ENCODE peak calls at places on chromosomes 4 and X, in eight cellular contexts. I is HCT116; K is IMR-90; S is heart right ventricle; D is A549; G is endodermal cell; E is CD8-positive, alpha-beta T cell; V is dorsolateral prefrontal cortex. R is an unnamed sample.

GRCh38 chrX:108584617-108585211 is 145.1 kb downstream of the COL4A5 start:
- DNase-seq in G (peak; percentile 79), S (no peak), K (no peak), V (no peak), D (peak; percentile 1), I (peak; percentile 4), E (no peak), R (no peak)

GRCh38 chr4:139913995-139914394 is 240.0 kb downstream of the MAML3 start:
- DNase-seq in E (no peak), I (no peak), G (no peak), D (no peak), V (no peak), S (no peak), K (peak; percentile 85), R (no peak)

GRCh38 chr4:181150173-181150572 is 1093.0 kb upstream of the TENM3 start:
- DNase-seq in I (no peak), V (no peak), D (no peak), G (no peak), S (no peak), E (no peak), K (no peak), R (no peak)

GRCh38 chrX:113422323-113422722 is 581.7 kb upstream of the AMOT start:
- DNase-seq in V (no peak), S (no peak), D (no peak), E (no peak), K (no peak), G (no peak), I (no peak), R (no peak)

GRCh38 chr4:86959588-86960500 is 25.0 kb downstream of the AFF1 start:
- DNase-seq in G (peak; percentile 89), D (no peak), K (no peak), I (no peak), E (no peak), S (no peak), V (no peak), R (no peak)

GRCh38 chr4:26321326-26322276 is 787 bp downstream of the RBPJ start:
- DNase-seq in V (peak; percentile 11), E (peak; percentile 8), D (peak; percentile 5), S (no peak), G (peak; percentile 75), I (no peak), K (peak; percentile 41), R (peak; percentile 73)

GRCh38 chr4:188660796-188661195 is 521.6 kb downstream of the TRIML1 start:
- DNase-seq in V (no peak), E (no peak), S (no peak), D (no peak), K (no peak), I (no peak), G (peak; percentile 46), R (no peak)

GRCh38 chr4:57044279-57044678 is 65.6 kb downstream of the POLR2B start:
- DNase-seq in V (no peak), S (no peak), G (no peak), I (no peak), E (no peak), D (no peak), K (peak; percentile 55), R (no peak)

GRCh38 chrX:13798184-13798583 is 18.7 kb downstream of the GPM6B start:
- DNase-seq in I (no peak), V (no peak), E (no peak), D (no peak), S (no peak), K (no peak), G (no peak), R (no peak)

GRCh38 chrX:134236690-134237362 is at the start of gene CCDC160:
- DNase-seq in E (no peak), S (peak; percentile 28), D (peak; percentile 28), I (peak; percentile 2), K (no peak), V (peak; percentile 11), G (peak; percentile 90), R (no peak)

GRCh38 chr4:4480685-4481393 is 61.0 kb downstream of the STX18 start:
- DNase-seq in S (no peak), V (peak; percentile 30), G (no peak), I (no peak), D (no peak), K (peak; percentile 41), E (no peak), R (no peak)

GRCh38 chr4:98485816-98486355 is 172.5 kb downstream of the TSPAN5 start:
- DNase-seq in D (no peak), V (no peak), E (no peak), S (no peak), I (no peak), G (no peak), K (no peak), R (no peak)

GRCh38 chrX:19886888-19887531 is 390 bp downstream of the SH3KBP1 start:
- DNase-seq in K (no peak), I (no peak), S (peak; percentile 16), D (peak; percentile 48), G (peak; percentile 58), V (no peak), E (no peak), R (no peak)
- H3K4me3 ChIP-seq in K (peak overlapping the region; percentile 70), I (peak overlapping the region; percentile 60), S (peak overlapping the region; percentile 63), D (peak overlapping the region; percentile 99), G (peak overlapping the region; percentile 79), V (peak overlapping the region; percentile 69), E (peak overlapping the region; percentile 48), R (peak overlapping the region; percentile 84)

GRCh38 chrX:1398431-1399340 is 6.8 kb upstream of the SLC25A6 start:
- DNase-seq in D (no peak), I (no peak), E (no peak), V (peak; percentile 30), G (no peak), S (no peak), K (peak; percentile 16), R (no peak)
- H3K27ac ChIP-seq in D (no peak overlapping the region), I (no peak overlapping the region), E (no peak overlapping the region), V (no peak overlapping the region), G (no peak overlapping the region), S (no peak overlapping the region), K (no peak overlapping the region), R (no peak overlapping the region)

DNA sequence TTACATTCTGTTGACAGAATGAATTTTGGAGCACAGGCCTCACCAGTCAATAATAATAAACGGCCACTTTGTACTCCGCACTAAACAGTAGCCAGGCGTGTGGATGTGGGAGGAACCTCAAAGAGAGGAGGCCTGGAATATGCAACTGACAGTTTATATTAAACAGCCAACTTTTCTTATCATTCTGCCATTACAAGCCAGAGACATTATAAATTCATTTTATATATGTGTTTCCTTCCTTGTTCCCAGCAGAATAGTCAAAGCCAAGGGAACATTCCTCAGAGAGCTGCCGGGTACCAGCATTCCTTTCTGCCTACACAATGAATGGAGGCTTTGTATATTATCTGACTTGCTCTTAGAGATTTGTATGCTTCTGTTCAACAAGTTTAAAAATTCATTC is 436.5 kb upstream of the FTHL17 start:
- DNase-seq in I (no peak), K (peak; percentile 60), G (no peak), E (no peak), S (no peak), D (no peak), V (no peak), R (no peak)
- TF ChIP-seq CTCF in I (no peak), K (no peak), G (no peak), E (no peak), S (no peak), D (no peak), V (no peak), R (no peak)

DNA sequence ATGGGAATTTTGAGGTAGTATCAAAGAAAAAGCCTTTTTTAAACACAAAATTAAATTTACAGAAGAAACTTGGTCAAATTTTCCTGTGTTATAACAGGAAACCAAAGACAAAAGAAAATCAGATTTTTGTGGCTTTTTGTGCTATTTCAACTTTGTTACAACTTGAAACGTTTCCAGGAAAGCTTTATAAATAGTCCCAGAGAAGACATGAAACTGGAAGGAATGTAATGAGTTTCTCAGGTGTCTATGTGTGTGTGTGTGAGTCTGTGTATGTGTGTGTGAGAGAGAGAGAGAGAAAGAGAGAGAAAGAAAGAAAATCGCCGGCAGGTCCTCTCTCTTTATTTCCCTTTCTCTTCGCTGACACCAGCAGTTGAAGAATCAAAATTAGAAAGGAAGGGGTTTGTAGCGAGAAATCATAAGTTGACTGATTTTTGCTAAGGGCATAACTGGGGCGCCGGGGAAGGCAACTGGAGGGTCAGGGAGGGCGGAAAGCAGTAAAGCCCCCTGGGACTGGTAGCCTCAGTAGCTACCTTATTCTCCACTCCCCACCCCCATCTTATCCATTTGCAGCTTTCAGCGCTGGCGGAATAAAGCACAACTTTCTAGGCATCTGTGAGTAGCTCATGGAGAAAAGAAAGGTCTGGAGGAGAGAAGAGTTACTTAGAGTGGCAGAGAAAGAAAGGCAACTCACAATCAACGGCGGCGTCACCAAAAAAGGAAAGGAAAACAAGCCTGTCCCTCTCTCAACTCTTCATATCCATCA is 1.4 kb downstream of the TMEM47 start:
- DNase-seq in V (no peak), K (no peak), I (no peak), S (peak; percentile 8), G (peak; percentile 57), D (no peak), E (no peak), R (no peak)
- H3K4me3 ChIP-seq in V (peak overlapping the region; percentile 66), K (peak overlapping the region; percentile 99), I (no peak overlapping the region), S (peak overlapping the region; percentile 76), G (peak overlapping the region; percentile 90), D (peak overlapping the region; percentile 62), E (no peak overlapping the region), R (peak overlapping the region; percentile 84)

GRCh38 chrX:148500428-148501120 is at the start of gene AFF2:
- DNase-seq in D (peak; percentile 2), S (peak; percentile 4), E (peak; percentile 1), V (peak; percentile 44), K (no peak), I (no peak), G (peak; percentile 75), R (no peak)
- H3K27ac ChIP-seq in D (no peak within 1 kb of the TSS), S (no peak within 1 kb of the TSS), E (no peak within 1 kb of the TSS), V (no peak within 1 kb of the TSS), K (no peak within 1 kb of the TSS), I (no peak within 1 kb of the TSS), G (no peak within 1 kb of the TSS), R (no peak within 1 kb of the TSS)

R was measured in coronary artery.